ENCODE peak calls at places on chromosomes 12 and 14, in eight cellular contexts. F is ascending aorta, Y is right atrium auricular region, O is GM12864, L is colonic mucosa, N is body of pancreas, X is pancreas, K is HL-60. P is an unnamed sample.
A peak's percentile ranks its signal among the peaks of the same experiment; 100 is the strongest.

GRCh38 chr14:89251066-89251465 is 166.0 kb downstream of the FOXN3 start:
- DNase-seq in Y (no peak), K (no peak), L (no peak), O (no peak), F (no peak), N (no peak), X (no peak), P (peak; percentile 58)

GRCh38 chr14:63840981-63841380 is 11.8 kb upstream of the SYNE2 start:
- DNase-seq in K (no peak), N (no peak), O (no peak), X (no peak), Y (no peak), L (peak; percentile 64), F (no peak), P (peak; percentile 32)

GRCh38 chr12:90859591-90859990 is 95.4 kb downstream of the CCER1 start:
- DNase-seq in K (no peak), L (no peak), Y (no peak), N (no peak), X (no peak), O (no peak), F (no peak), P (no peak)

GRCh38 chr12:81468206-81468605 is 290.9 kb downstream of the PPFIA2 start:
- DNase-seq in Y (no peak), K (no peak), X (no peak), F (no peak), O (no peak), N (no peak), L (no peak), P (peak; percentile 6)

GRCh38 chr12:6145584-6145983 is 21.1 kb upstream of the VWF start:
- DNase-seq in N (no peak), L (no peak), F (no peak), K (no peak), X (no peak), Y (no peak), O (no peak), P (no peak)

GRCh38 chr12:6996040-6996441 is 22.2 kb downstream of the LPCAT3 start:
- DNase-seq in Y (no peak), O (no peak), K (peak; percentile 9), F (no peak), X (no peak), N (no peak), L (no peak), P (peak; percentile 16)

GRCh38 chr14:23861666-23862065 is 91.9 kb upstream of the DHRS4 start:
- DNase-seq in F (no peak), O (no peak), N (peak; percentile 81), K (no peak), L (peak; percentile 24), Y (no peak), X (peak; percentile 71), P (peak; percentile 5)

GRCh38 chr14:100825691-100826331 is at the start of gene MEG3:
- DNase-seq in F (no peak), K (no peak), O (no peak), L (no peak), Y (peak; percentile 70), X (peak; percentile 62), N (peak; percentile 53), P (peak; percentile 23)

GRCh38 chr14:99234982-99235491 is 37.0 kb downstream of the BCL11B start:
- DNase-seq in Y (no peak), O (no peak), L (no peak), N (no peak), F (no peak), X (no peak), K (no peak), P (no peak)

GRCh38 chr12:88420460-88420859 is 159.8 kb downstream of the KITLG start:
- DNase-seq in X (no peak), Y (no peak), N (no peak), F (no peak), L (no peak), K (no peak), O (no peak), P (peak; percentile 88)

GRCh38 chr14:70416322-70416716 is 571 bp downstream of the SYNJ2BP start:
- DNase-seq in N (no peak), O (no peak), K (no peak), Y (no peak), F (no peak), L (no peak), X (no peak), P (peak; percentile 10)

GRCh38 chr12:12724421-12725085 is 7.4 kb downstream of the CDKN1B start:
- DNase-seq in O (no peak), Y (no peak), K (no peak), F (no peak), X (no peak), N (no peak), L (no peak), P (no peak)

GRCh38 chr14:53999061-53999488 is 42.5 kb upstream of the BMP4 start:
- DNase-seq in K (no peak), F (no peak), Y (no peak), N (no peak), L (no peak), X (no peak), O (no peak), P (no peak)

GRCh38 chr14:60327447-60328331 is 78.7 kb downstream of the PPM1A start:
- DNase-seq in N (peak; percentile 70), Y (no peak), X (peak; percentile 73), K (peak; percentile 17), O (peak; percentile 53), F (no peak), L (peak; percentile 51), P (peak; percentile 19)

GRCh38 chr12:65840793-65841670 is 16.7 kb downstream of the HMGA2 start:
- DNase-seq in N (no peak), F (no peak), O (no peak), L (no peak), Y (no peak), X (no peak), K (no peak), P (no peak)

DNA sequence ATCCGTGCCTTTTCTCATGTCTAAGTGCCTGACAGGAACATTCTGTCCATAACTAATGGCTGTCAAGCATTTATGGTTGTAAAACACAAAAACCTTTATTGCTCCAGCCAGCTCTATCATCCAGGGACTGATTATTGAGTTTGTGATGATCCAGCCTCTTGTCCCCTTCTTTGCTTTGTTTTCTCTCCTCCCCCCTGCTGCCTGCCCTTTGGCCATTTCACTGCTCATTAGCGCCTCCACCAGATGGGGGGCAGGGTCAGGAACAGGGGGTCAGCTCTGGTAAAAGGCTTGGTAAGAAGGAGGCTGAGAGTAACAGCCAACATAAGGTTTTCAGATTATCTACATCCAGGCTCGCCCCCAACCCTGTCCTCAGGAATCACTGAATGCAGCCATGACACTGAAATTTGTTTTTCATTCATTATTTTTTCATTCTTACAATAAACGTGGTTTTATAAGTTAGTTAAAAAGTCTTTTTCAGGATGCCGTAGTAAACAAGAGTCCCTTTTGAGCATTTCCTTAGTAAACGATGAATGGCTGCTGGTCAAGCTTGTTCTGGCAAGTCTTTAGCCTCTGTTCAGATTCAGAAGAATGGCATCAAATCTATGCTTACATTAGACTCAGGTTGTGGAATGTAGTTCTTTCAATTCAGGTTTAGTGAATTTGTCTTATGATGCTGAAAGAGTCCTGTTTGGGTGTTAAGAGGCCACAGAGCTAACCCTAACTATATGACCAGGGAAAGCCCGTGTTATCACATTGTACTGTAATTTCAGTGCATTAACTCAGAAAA is 21.7 kb downstream of the HMGA2 start:
- DNase-seq in X (no peak), L (no peak), F (no peak), O (no peak), N (no peak), K (no peak), Y (no peak), P (peak; percentile 76)
- TF ChIP-seq CTCF in X (no peak), L (no peak), F (no peak), O (no peak), N (no peak), K (no peak), Y (no peak), P (no peak)

GRCh38 chr14:35932136-35932535 is 106.0 kb downstream of the BRMS1L start:
- DNase-seq in X (no peak), Y (no peak), N (no peak), L (no peak), K (no peak), O (no peak), F (no peak), P (no peak)
- H3K4me3 ChIP-seq in X (no peak overlapping the region), Y (no peak overlapping the region), N (no peak overlapping the region), L (no peak overlapping the region), K (no peak overlapping the region), O (no peak overlapping the region), F (no peak overlapping the region), P (no peak overlapping the region)

GRCh38 chr12:9751204-9752144 is 9.2 kb downstream of the CD69 start:
- DNase-seq in N (no peak), X (no peak), F (no peak), L (no peak), Y (no peak), O (no peak), K (peak; percentile 41), P (peak; percentile 36)

GRCh38 chr12:9752145-9752717 is 8.5 kb downstream of the CD69 start:
- DNase-seq in N (no peak), F (no peak), K (no peak), X (no peak), Y (no peak), O (no peak), L (no peak), P (no peak)

GRCh38 chr12:9754984-9755383 is 5.7 kb downstream of the CD69 start:
- DNase-seq in O (no peak), X (no peak), N (no peak), K (no peak), Y (no peak), L (no peak), F (no peak), P (no peak)

GRCh38 chr12:9754097-9754964 is 6.4 kb downstream of the CD69 start:
- DNase-seq in L (no peak), X (no peak), F (no peak), N (no peak), K (no peak), Y (no peak), O (no peak), P (no peak)

DNA sequence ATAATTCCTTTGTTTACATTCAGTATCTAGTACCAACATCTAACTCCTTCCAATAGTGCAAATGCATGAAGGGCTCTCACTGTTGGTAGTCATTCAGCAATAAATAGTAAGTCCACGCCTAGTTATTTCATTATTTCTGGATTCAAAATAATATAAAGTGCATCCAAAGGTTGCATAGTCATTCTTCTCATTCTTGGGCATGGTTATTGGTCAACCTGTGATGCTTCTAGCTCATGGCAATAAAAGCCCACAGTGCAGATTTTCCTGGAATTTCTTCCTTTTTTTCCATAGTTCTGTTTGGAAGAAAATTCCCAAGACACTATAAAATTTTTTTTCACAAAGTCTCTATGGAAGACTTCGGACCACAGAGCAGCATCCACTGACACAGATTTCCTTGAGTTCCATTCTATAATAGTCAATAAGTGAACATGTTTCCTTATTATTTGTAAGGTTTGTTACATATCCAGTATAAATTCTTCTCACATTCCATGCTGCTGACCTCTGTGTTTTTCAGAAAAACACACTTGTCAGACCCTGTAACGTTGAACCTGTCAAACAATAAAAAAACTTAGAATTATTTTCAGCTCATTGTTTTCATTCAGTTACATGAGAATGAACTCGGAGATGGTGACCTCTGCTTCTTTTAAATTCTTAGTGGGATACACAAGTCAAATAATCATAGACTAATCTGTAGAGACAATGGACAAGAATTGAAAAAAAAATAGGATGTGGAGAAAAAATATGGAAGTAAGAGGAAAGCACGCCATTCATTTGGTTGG is 7.5 kb downstream of the CD69 start:
- DNase-seq in Y (no peak), F (no peak), O (no peak), K (no peak), L (no peak), N (no peak), X (no peak), P (no peak)
- TF ChIP-seq CTCF in Y (no peak), F (no peak), O (no peak), K (no peak), L (no peak), N (no peak), X (no peak), P (no peak)

DNA sequence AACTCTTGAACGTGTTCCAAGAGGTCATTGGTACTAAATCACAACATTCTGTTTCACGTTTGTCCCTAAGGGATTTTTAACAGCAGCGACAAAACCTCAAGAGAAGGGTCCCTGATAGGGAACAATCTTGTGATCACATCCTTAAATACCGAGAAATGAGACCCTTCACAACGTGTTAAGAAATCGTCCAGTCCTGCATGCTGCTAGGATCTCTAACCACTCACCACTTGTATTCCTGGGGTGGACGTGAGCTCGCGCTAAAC is 134.2 kb upstream of the KRAS start:
- DNase-seq in F (no peak), K (no peak), O (no peak), N (no peak), Y (no peak), X (no peak), L (no peak), P (no peak)
- H3K4me3 ChIP-seq in F (peak overlapping the region; percentile 84), K (no peak overlapping the region), O (peak overlapping the region; percentile 83), N (no peak overlapping the region), Y (peak overlapping the region; percentile 62), X (peak overlapping the region; percentile 56), L (peak overlapping the region; percentile 55), P (peak overlapping the region; percentile 78)